ENCODE peak calls at places on chromosomes 6 and 20, in eight cellular contexts. V, U, J, F, S, E, B and I are unnamed samples.

GRCh38 chr20:58216334-58216733 is 12.1 kb downstream of the ANKRD60 start:
- DNase-seq in V (peak; percentile 49), U (no peak), J (no peak), F (no peak), S (no peak), E (no peak), B (no peak), I (peak; percentile 56)

GRCh38 chr6:33206027-33206863 is 1.8 kb downstream of the HSD17B8 start:
- DNase-seq in V (no peak), U (no peak), J (no peak), F (no peak), S (no peak), E (peak; percentile 42), B (no peak), I (no peak)

GRCh38 chr20:24027229-24027628 is 38.6 kb upstream of the GGTLC1 start:
- DNase-seq in V (peak; percentile 76), U (peak; percentile 21), J (no peak), F (no peak), S (no peak), E (no peak), B (peak; percentile 50), I (no peak)

GRCh38 chr6:36319436-36319762 is 17.3 kb downstream of the BNIP5 start:
- DNase-seq in V (no peak), U (no peak), J (no peak), F (no peak), S (no peak), E (no peak), B (peak; percentile 79), I (no peak)

GRCh38 chr20:35085477-35086225 is 7.0 kb downstream of the TRPC4AP start:
- DNase-seq in V (no peak), U (no peak), J (no peak), F (no peak), S (no peak), E (no peak), B (no peak), I (no peak)

GRCh38 chr6:9554806-9555205 is 860.1 kb downstream of the TFAP2A start:
- DNase-seq in V (no peak), U (no peak), J (no peak), F (no peak), S (no peak), E (no peak), B (no peak), I (no peak)

GRCh38 chr6:33420493-33421343 is 853 bp downstream of the SYNGAP1 start:
- DNase-seq in V (no peak), U (peak; percentile 29), J (no peak), F (no peak), S (no peak), E (no peak), B (no peak), I (no peak)

GRCh38 chr6:26475823-26476729 is 18.3 kb downstream of the BTN2A1 start:
- DNase-seq in V (no peak), U (no peak), J (no peak), F (no peak), S (no peak), E (no peak), B (no peak), I (no peak)

GRCh38 chr20:22728146-22728745 is 143.9 kb upstream of the FOXA2 start:
- DNase-seq in V (no peak), U (no peak), J (no peak), F (no peak), S (peak; percentile 14), E (no peak), B (no peak), I (no peak)

GRCh38 chr6:137827977-137828815 is 38.9 kb upstream of the TNFAIP3 start:
- DNase-seq in V (no peak), U (no peak), J (no peak), F (no peak), S (peak; percentile 86), E (no peak), B (no peak), I (no peak)

GRCh38 chr6:39892490-39893129 is 41.7 kb downstream of the MOCS1 start:
- DNase-seq in V (peak; percentile 87), U (peak; percentile 48), J (peak; percentile 93), F (peak; percentile 83), S (peak; percentile 17), E (peak; percentile 54), B (peak; percentile 45), I (peak; percentile 70)

GRCh38 chr6:14079433-14079832 is 38.1 kb upstream of the CD83 start:
- DNase-seq in V (peak; percentile 43), U (no peak), J (no peak), F (no peak), S (peak; percentile 85), E (peak; percentile 86), B (no peak), I (no peak)

GRCh38 chr6:127243501-127243900 is 23.2 kb upstream of the RNF146 start:
- DNase-seq in V (peak; percentile 68), U (no peak), J (no peak), F (no peak), S (no peak), E (peak; percentile 75), B (no peak), I (no peak)

GRCh38 chr6:37058084-37058586 is 52.7 kb downstream of the FGD2 start:
- DNase-seq in V (no peak), U (no peak), J (no peak), F (no peak), S (peak; percentile 72), E (peak; percentile 40), B (no peak), I (no peak)

GRCh38 chr6:107660839-107661238 is 163.3 kb downstream of the SCML4 start:
- DNase-seq in V (no peak), U (no peak), J (no peak), F (no peak), S (peak; percentile 60), E (no peak), B (no peak), I (no peak)

GRCh38 chr6:106512958-106513480 is 116.3 kb downstream of the RTN4IP1 start:
- DNase-seq in V (no peak), U (peak; percentile 62), J (no peak), F (no peak), S (no peak), E (no peak), B (peak; percentile 39), I (no peak)

GRCh38 chr20:41510224-41510623 is 108.0 kb downstream of the CHD6 start:
- DNase-seq in V (no peak), U (no peak), J (no peak), F (no peak), S (no peak), E (no peak), B (no peak), I (no peak)

GRCh38 chr6:13391537-13391936 is 63.2 kb upstream of the TBC1D7 start:
- DNase-seq in V (no peak), U (no peak), J (no peak), F (no peak), S (no peak), E (no peak), B (no peak), I (no peak)

GRCh38 chr6:159074120-159074684 is 29.4 kb upstream of the TAGAP start:
- DNase-seq in V (peak; percentile 63), U (peak; percentile 49), J (no peak), F (no peak), S (no peak), E (peak; percentile 25), B (peak; percentile 32), I (no peak)

DNA sequence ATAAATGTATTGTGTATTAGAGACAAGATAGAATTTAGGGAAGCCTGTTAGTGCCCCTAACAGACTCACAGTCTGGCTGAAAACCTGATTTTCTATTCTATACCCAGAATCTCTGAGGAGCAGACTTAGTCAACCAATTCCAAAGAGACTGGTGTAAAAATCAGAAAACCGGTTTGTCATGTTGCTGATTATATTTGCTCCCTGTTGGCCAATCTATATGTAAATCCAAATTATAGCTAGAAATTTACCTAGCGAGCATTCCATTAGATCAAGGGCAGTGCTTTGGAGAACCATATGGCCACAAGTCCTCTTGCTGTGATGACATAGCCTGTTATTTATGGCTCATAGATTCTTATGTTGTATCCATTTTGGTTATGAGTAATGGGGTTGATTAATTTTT is 4.8 kb downstream of the NFYA start:
- DNase-seq in V (no peak), U (no peak), J (no peak), F (no peak), S (no peak), E (no peak), B (no peak), I (no peak)
- H3K27ac ChIP-seq in V (no peak overlapping the region), U (no peak overlapping the region), J (no peak overlapping the region), F (no peak overlapping the region), S (no peak overlapping the region), E (no peak overlapping the region), B (no peak overlapping the region), I (no peak overlapping the region)

DNA sequence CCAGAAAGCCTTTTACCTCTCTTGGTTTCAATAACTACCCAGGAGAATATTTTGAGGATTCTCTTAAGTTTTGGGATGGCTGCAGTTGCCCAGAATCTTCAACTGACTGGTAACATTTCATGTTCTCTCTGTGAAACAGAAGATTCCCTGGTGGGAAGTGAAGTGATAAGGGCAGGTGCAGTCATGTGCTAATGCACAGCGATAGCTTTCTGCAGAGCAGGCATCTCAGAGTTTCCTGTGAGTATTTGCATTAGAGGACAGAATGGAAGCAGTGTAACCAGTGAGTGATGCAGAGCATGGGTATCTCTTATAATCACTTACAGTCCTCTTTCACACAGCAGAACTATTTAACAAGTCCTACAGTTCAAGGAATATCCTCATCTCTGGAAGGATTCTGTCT is 76.1 kb downstream of the HCRTR2 start:
- DNase-seq in V (no peak), U (no peak), J (no peak), F (no peak), S (no peak), E (no peak), B (no peak), I (no peak)
- H3K27ac ChIP-seq in V (no peak overlapping the region), U (no peak overlapping the region), J (no peak overlapping the region), F (no peak overlapping the region), S (no peak overlapping the region), E (no peak overlapping the region), B (no peak overlapping the region), I (no peak overlapping the region)

DNA sequence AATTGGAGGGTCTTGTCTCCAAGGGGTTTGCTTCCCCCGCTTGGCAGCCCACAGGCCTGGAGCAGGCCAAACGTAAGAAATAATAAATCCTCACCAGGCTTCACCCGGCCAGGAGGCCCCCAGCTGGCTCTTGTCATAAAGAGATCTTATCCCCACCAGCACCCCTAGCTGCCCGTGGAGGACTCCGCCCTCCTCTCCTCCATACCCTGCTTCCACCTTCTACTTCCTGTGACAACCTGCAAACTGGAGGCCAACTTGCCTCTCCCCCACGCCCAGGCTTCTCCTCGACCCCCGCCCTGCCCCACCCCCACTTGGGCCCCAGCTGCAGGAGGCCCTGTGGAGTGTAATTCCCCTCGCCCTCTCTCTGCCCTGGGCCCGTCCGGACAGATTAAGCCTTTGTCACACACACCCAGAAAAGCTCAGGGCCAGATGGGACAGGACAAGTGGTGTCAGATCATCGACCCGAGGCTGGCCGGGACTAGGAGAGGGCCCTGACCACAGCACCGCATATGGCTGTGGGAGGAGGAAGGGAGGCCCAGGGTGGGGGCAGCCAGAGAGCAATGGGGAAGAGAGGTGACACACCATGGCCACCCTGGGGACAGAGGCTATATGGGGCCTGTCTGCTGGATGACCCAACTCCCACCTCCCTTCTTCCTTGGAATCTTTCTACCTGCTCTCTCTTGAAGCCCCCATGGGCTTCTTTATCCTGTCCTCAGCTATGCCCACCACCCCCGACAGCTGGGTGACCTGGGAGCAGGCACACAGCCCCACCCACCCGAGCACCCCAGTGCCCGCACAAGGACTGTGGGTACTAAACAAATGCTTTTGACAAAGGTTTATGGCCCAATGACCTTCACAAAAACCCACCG is 3.9 kb downstream of the NOL4L start:
- DNase-seq in V (no peak), U (peak; percentile 33), J (no peak), F (no peak), S (no peak), E (no peak), B (no peak), I (no peak)
- H3K27ac ChIP-seq in V (peak overlapping the region; percentile 84), U (no peak overlapping the region), J (no peak overlapping the region), F (no peak overlapping the region), S (no peak overlapping the region), E (no peak overlapping the region), B (no peak overlapping the region), I (no peak overlapping the region)

GRCh38 chr6:18115356-18115755 is 7.1 kb downstream of the NHLRC1 start:
- DNase-seq in V (no peak), U (no peak), J (no peak), F (no peak), S (peak; percentile 79), E (peak; percentile 38), B (peak; percentile 19), I (no peak)
- H3K27ac ChIP-seq in V (no peak overlapping the region), U (no peak overlapping the region), J (no peak overlapping the region), F (no peak overlapping the region), S (no peak overlapping the region), E (no peak overlapping the region), B (no peak overlapping the region), I (no peak overlapping the region)